ENCODE peak calls at places on chromosomes 2 and 18, in six cellular contexts. S is NCI-H748 treated with DMSO at 0.1 percent for 48 hours; U is GM23248; J is T follicular helper cell; T is activated effector memory CD4-positive, alpha-beta T cell treated with Interleukin-2 at 50 U/mL for 16 hours; Z is ureter. B is an unnamed sample.

GRCh38 chr18:55334875-55335274 is 253.1 kb downstream of the TCF4 start:
- DNase-seq in S (no peak), U (no peak), J (no peak), T (no peak), Z (no peak), B (no peak)

GRCh38 chr18:7084080-7084765 is 33.4 kb downstream of the LAMA1 start:
- DNase-seq in S (no peak), U (peak; percentile 74), J (no peak), T (no peak), Z (no peak), B (peak; percentile 68)

GRCh38 chr2:24676493-24676892 is 116.7 kb downstream of the PTRHD1 start:
- DNase-seq in S (no peak), U (no peak), J (no peak), T (no peak), Z (no peak), B (no peak)

GRCh38 chr2:119367472-119368099 is 809 bp downstream of the DBI start:
- DNase-seq in S (no peak), U (peak; percentile 49), J (peak; percentile 6), T (no peak), Z (peak; percentile 56), B (no peak)

GRCh38 chr2:85042330-85042729 is 71.4 kb downstream of the KCMF1 start:
- DNase-seq in S (no peak), U (no peak), J (no peak), T (no peak), Z (no peak), B (no peak)

GRCh38 chr18:995641-996040 is 91.0 kb downstream of the ADCYAP1 start:
- DNase-seq in S (no peak), U (peak; percentile 74), J (no peak), T (no peak), Z (no peak), B (peak; percentile 62)

GRCh38 chr2:200585730-200586643 is at the start of gene AOX1:
- DNase-seq in S (no peak), U (peak; percentile 67), J (no peak), T (peak; percentile 10), Z (peak; percentile 75), B (no peak)

GRCh38 chr2:14524803-14525080 is 107.8 kb upstream of the LRATD1 start:
- DNase-seq in S (no peak), U (peak; percentile 38), J (no peak), T (no peak), Z (no peak), B (no peak)

GRCh38 chr2:102726128-102727087 is 35.4 kb upstream of the TMEM182 start:
- DNase-seq in S (no peak), U (no peak), J (no peak), T (no peak), Z (no peak), B (no peak)

GRCh38 chr18:78571063-78571785 is 408.4 kb upstream of the SALL3 start:
- DNase-seq in S (no peak), U (no peak), J (no peak), T (no peak), Z (no peak), B (no peak)

GRCh38 chr2:195861821-195862220 is 204.8 kb downstream of the SLC39A10 start:
- DNase-seq in S (no peak), U (peak; percentile 69), J (no peak), T (no peak), Z (no peak), B (no peak)

GRCh38 chr2:217901826-217902225 is 101.0 kb downstream of the TNS1 start:
- DNase-seq in S (no peak), U (peak; percentile 92), J (no peak), T (no peak), Z (no peak), B (peak; percentile 65)

GRCh38 chr18:37265382-37265781 is 300.2 kb downstream of the CELF4 start:
- DNase-seq in S (no peak), U (no peak), J (no peak), T (no peak), Z (no peak), B (no peak)

GRCh38 chr2:176648691-176649297 is 379.6 kb downstream of the MTX2 start:
- DNase-seq in S (peak; percentile 84), U (no peak), J (no peak), T (no peak), Z (no peak), B (no peak)

GRCh38 chr2:200356794-200357472 is 50.4 kb downstream of the SPATS2L start:
- DNase-seq in S (no peak), U (peak; percentile 79), J (no peak), T (no peak), Z (no peak), B (no peak)

GRCh38 chr2:240226672-240227537 is 86.4 kb upstream of the OTOS start:
- DNase-seq in S (no peak), U (no peak), J (no peak), T (no peak), Z (peak; percentile 33), B (no peak)

GRCh38 chr2:157627594-157628281 is 926 bp downstream of the ACVR1C start:
- DNase-seq in S (no peak), U (peak; percentile 38), J (peak; percentile 18), T (peak; percentile 16), Z (no peak), B (no peak)

GRCh38 chr2:14297906-14298305 is 334.6 kb upstream of the LRATD1 start:
- DNase-seq in S (no peak), U (no peak), J (no peak), T (no peak), Z (no peak), B (no peak)

GRCh38 chr2:49914281-49914680 is 760.0 kb upstream of the FSHR start:
- DNase-seq in S (no peak), U (peak; percentile 7), J (no peak), T (no peak), Z (no peak), B (peak; percentile 3)

GRCh38 chr2:3107567-3107966 is 270.1 kb downstream of the EIPR1 start:
- DNase-seq in S (no peak), U (no peak), J (no peak), T (no peak), Z (no peak), B (no peak)

GRCh38 chr2:171272039-171272438 is 111.3 kb upstream of the TLK1 start:
- DNase-seq in S (no peak), U (peak; percentile 92), J (no peak), T (no peak), Z (peak; percentile 55), B (peak; percentile 93)

GRCh38 chr2:184119920-184120820 is 478.2 kb upstream of the ZNF804A start:
- DNase-seq in S (no peak), U (no peak), J (no peak), T (no peak), Z (no peak), B (no peak)

GRCh38 chr2:197915548-197916265 is 111.3 kb downstream of the PLCL1 start:
- DNase-seq in S (no peak), U (peak; percentile 82), J (no peak), T (no peak), Z (no peak), B (peak; percentile 53)

B was measured in stromal cell of bone marrow.